ENCODE peak calls at places on chromosome 9, in seven cellular contexts. B, T, X, W, L, E and M are unnamed samples. For H3K36me3 and H3K27me3, the result is how much of the 10 kb centered on the place peaks cover.

GRCh38 chr9:83978992-83979811 is 813 bp downstream of the HNRNPK start:
- DNase-seq in T (peak), B (peak), X (no peak), W (peak), E (peak), L (peak), M (no peak)

GRCh38 chr9:14326264-14326826 is 12.4 kb upstream of the NFIB start:
- DNase-seq in T (no peak), B (peak), L (no peak), E (no peak), W (peak), X (no peak), M (peak)

GRCh38 chr9:136407911-136408310 is 2.5 kb downstream of the ENTR1 start:
- DNase-seq in X (no peak), B (no peak), T (no peak), L (no peak), E (no peak), W (no peak), M (no peak)

GRCh38 chr9:14992025-14992424 is 81.8 kb upstream of the FREM1 start:
- DNase-seq in B (no peak), T (no peak), E (no peak), X (no peak), L (no peak), W (peak), M (no peak)

GRCh38 chr9:8489845-8490244 is 690.3 kb upstream of the DMAC1 start:
- DNase-seq in T (no peak), B (no peak), L (no peak), X (no peak), W (no peak), E (no peak), M (no peak)

GRCh38 chr9:331197-331596 is 116.5 kb downstream of the DOCK8 start:
- DNase-seq in E (no peak), T (no peak), X (no peak), L (no peak), B (no peak), W (no peak), M (no peak)

GRCh38 chr9:75892168-75892901 is 1.9 kb downstream of the PCSK5 start:
- DNase-seq in B (peak), T (peak), W (peak), X (no peak), L (no peak), E (no peak), M (no peak)

GRCh38 chr9:97682242-97682641 is 14.9 kb downstream of the XPA start:
- DNase-seq in L (no peak), B (no peak), T (no peak), W (no peak), X (no peak), E (no peak), M (no peak)

GRCh38 chr9:107118873-107119272 is 164.2 kb upstream of the RAD23B start:
- DNase-seq in X (no peak), B (no peak), L (no peak), W (no peak), E (no peak), T (no peak), M (no peak)

GRCh38 chr9:116843863-116844620 is 156.9 kb downstream of the TRIM32 start:
- DNase-seq in B (no peak), X (no peak), W (no peak), L (no peak), E (no peak), T (no peak), M (no peak)

GRCh38 chr9:97292200-97292599 is 15.3 kb upstream of the CCDC180 start:
- DNase-seq in W (no peak), L (no peak), X (no peak), E (no peak), T (no peak), B (no peak), M (no peak)

GRCh38 chr9:73155389-73155788 is 3.7 kb downstream of the ANXA1 start:
- DNase-seq in B (no peak), L (no peak), W (no peak), T (no peak), X (no peak), E (no peak), M (no peak)

GRCh38 chr9:95027914-95028854 is 289.3 kb downstream of the FANCC start:
- DNase-seq in E (no peak), L (no peak), W (no peak), X (no peak), T (no peak), B (peak), M (no peak)

GRCh38 chr9:82124090-82124489 is 135.5 kb downstream of the SPATA31D1 start:
- DNase-seq in T (no peak), L (no peak), E (no peak), B (peak), W (no peak), X (no peak), M (no peak)

GRCh38 chr9:130295945-130296782 is 30.6 kb downstream of the HMCN2 start:
- DNase-seq in W (no peak), E (no peak), L (no peak), X (no peak), T (no peak), B (no peak), M (no peak)

GRCh38 chr9:123656565-123656964 is 273.4 kb downstream of the DENND1A start:
- DNase-seq in B (peak), T (no peak), L (no peak), X (no peak), W (no peak), E (no peak), M (no peak)

GRCh38 chr9:85278769-85279168 is 463.0 kb downstream of the AGTPBP1 start:
- DNase-seq in W (no peak), X (no peak), L (no peak), B (no peak), E (no peak), T (no peak), M (no peak)

GRCh38 chr9:14281136-14281795 is 32.7 kb downstream of the NFIB start:
- DNase-seq in X (no peak), W (no peak), E (no peak), L (no peak), B (peak), T (no peak), M (no peak)

GRCh38 chr9:128121924-128122808 is 5.4 kb downstream of the PTGES2 start:
- DNase-seq in T (no peak), L (no peak), B (no peak), X (no peak), W (no peak), E (no peak), M (no peak)

GRCh38 chr9:104725014-104725413 is 22.5 kb upstream of the NIPSNAP3A start:
- DNase-seq in W (no peak), X (no peak), T (no peak), L (no peak), B (no peak), E (no peak), M (no peak)

GRCh38 chr9:131116281-131117101 is 8.9 kb upstream of the NUP214 start:
- DNase-seq in X (no peak), T (no peak), E (no peak), W (no peak), L (peak), B (no peak), M (no peak)

GRCh38 chr9:128150594-128151342 is 1.5 kb downstream of the LCN2 start:
- DNase-seq in E (no peak), B (no peak), X (peak), W (peak), L (peak), T (peak), M (no peak)

GRCh38 chr9:22060831-22061383 is 51.8 kb upstream of the CDKN2B start:
- DNase-seq in T (no peak), E (no peak), W (no peak), L (no peak), B (no peak), X (no peak), M (no peak)

GRCh38 chr9:101567725-101567993 is 27.1 kb downstream of the PPP3R2 start:
- DNase-seq in L (no peak), T (no peak), X (no peak), B (no peak), W (no peak), E (no peak), M (no peak)

GRCh38 chr9:78031271-78031825 is at the start of gene GNAQ:
- DNase-seq in T (peak), X (no peak), W (no peak), E (peak), L (peak), B (no peak), M (no peak)

GRCh38 chr9:91427873-91428272 is 4.2 kb upstream of the NFIL3 start:
- DNase-seq in B (peak), W (peak), L (no peak), E (no peak), X (peak), T (no peak), M (no peak)

GRCh38 chr9:130493476-130493875 is 48.7 kb downstream of the ASS1 start:
- DNase-seq in W (no peak), X (no peak), L (no peak), B (no peak), E (no peak), T (no peak), M (no peak)

GRCh38 chr9:114786251-114786650 is 19.6 kb downstream of the TNFSF15 start:
- DNase-seq in E (no peak), L (no peak), X (no peak), B (no peak), T (no peak), W (peak), M (no peak)

DNA sequence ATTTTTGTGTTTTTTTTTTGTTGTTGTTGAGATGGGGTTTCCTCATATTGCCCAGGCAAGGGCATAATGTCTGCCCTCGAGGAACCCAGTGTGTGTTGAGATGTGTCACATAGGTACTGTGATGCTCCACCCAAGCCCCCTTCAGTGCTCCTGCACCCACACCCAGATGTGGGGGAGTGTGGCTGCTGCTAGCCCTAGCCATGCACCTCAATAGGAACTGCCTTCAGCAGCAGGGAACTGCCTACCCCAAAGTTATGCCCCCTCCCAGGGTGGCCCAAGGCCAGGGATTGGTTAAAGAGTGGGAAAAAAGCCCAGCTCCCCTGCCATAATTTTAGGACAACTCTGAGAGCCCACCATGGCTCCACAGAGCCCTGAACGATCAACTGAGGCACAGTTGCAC is 33.3 kb upstream of the EPB41L4B start:
- DNase-seq in L (no peak), T (no peak), X (no peak), E (no peak), B (no peak), W (no peak), M (no peak)
- H3K4me2 ChIP-seq in L (no peak), T (no peak), X (no peak), E (no peak), B (no peak), W (no peak), M (no peak)

DNA sequence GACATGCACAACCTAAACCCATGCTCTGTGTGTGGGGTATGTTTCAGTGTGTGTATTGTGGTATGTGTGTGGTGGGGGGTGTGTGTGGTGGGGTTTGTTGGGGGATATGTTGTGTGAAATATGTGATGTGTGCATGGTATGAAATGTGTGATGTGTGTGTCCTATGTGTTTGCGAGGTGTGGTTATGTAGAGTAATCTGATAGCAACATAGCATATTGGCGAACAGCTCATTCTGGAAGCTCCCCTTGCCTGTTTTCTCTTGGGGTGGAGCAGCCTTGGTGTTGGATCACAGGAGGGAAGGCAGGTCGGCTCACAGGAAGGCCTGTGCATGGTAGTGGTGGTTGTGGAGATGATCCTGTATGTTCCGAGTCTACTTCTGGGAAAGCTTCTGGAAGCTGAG is 35.4 kb upstream of the PHF2 start:
- DNase-seq in X (no peak), W (no peak), B (no peak), L (no peak), E (no peak), T (no peak), M (no peak)
- H3K36me3 ChIP-seq in X (under half), W (under half), B (under half), L (half or more), E (under half), T (under half), M (under half)

GRCh38 chr9:135108801-135109500 is 21.5 kb downstream of the OLFM1 start:
- DNase-seq in B (no peak), W (no peak), L (no peak), X (no peak), T (no peak), E (no peak), M (no peak)
- H3K27me3 ChIP-seq in B (under half), W (half or more), L (half or more), X (under half), T (under half), E (under half), M (under half)

DNA sequence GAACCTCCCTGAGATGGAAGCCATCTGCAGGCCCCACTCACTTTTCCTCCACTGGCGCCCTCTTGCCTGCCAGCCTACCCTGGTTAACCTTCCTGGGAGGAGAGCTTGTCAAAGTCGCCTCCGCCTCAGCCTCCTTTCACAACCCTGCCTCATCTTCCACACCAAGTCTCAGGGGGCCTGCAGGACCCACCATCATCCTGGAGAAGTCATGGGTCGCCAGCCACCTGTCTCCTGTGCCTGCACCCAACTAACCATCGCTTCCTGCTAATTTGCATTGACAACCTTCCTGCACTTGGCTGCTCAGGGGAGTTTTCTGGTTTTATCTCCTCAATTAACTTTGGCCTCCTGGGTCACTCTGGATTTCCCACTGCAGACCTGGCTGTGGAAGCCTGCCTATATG is 52.8 kb upstream of the GRHPR start:
- DNase-seq in T (no peak), W (no peak), E (no peak), X (no peak), B (no peak), L (no peak), M (no peak)
- H3K4me2 ChIP-seq in T (no peak), W (no peak), E (no peak), X (no peak), B (no peak), L (no peak), M (no peak)

DNA sequence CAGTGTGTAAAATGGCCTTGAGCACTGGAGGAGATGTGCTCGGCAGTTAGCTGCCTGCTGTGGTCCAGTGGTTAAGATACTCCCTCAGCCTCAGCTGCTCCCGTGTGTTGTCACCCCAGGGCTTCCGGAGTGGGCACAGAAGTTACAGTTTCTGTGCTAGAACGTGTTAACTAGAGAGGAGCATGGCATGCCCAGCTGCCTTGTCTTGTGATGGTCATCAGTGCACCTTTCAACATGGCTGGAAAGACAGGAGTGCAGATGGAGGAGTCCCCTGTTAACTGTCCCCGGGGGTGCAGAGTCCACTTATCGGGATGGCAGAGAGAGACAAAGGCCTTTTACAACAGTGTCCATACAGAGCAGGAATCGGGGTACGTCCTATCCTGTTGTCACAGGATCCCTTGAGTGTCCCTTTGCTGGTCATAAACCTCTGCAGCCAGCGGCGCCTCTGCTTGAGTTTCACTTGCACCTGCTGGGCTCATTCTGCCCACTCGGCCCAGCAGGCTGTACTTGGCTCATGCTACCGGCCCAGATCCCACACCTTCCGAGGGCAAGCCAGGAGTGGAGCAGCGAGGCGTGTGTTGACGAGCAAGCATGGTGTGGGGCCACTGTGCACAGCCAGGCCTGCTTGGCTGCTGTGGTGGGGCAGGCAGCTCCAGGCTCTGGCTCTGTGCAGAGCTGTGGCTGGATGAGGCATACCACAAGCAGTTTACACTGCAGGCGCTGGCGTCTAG is 112.6 kb downstream of the EHMT1 start:
- DNase-seq in B (no peak), L (no peak), X (no peak), W (no peak), T (no peak), E (no peak), M (no peak)
- H3K36me3 ChIP-seq in B (under half), L (half or more), X (under half), W (under half), T (under half), E (half or more), M (under half)

GRCh38 chr9:125317704-125318103 is 56.1 kb downstream of the GAPVD1 start:
- DNase-seq in T (no peak), L (no peak), X (no peak), E (no peak), B (no peak), W (no peak), M (no peak)

GRCh38 chr9:125325821-125326220 is 64.2 kb downstream of the GAPVD1 start:
- DNase-seq in X (no peak), W (peak), T (no peak), L (no peak), E (no peak), B (no peak), M (no peak)

DNA sequence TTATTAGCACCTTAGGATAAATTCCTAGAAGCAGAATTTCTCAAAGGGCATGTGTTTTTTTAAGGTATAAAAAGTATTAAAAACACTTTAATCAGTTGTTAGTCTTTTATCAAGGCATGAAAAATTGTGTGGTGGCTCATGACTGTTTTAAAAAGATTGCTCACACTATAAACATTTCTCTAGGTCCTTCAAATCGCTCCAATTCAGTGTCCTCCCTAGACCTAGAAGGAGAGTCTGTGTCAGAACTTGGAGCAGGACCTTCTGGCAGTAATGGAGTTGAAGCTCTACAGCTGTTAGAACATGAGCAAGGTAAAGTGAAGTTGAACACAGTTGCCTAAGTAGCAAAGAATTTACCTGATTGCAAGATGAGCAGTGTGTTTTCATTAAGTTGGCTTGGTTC is 62.0 kb downstream of the GAPVD1 start:
- DNase-seq in X (no peak), T (no peak), E (no peak), W (no peak), L (no peak), B (peak), M (no peak)
- H3K27me3 ChIP-seq in X (under half), T (under half), E (under half), W (under half), L (under half), B (under half), M (under half)